ENCODE peak calls at places on chromosome 2, in eight cellular contexts. Z, F, P, X, V, I, T and S are unnamed samples.

GRCh38 chr2:177604291-177605065 is 211.9 kb downstream of the AGPS start:
- DNase-seq in Z (peak; percentile 51), F (no peak), P (no peak), X (no peak), V (peak; percentile 72), I (peak; percentile 50), T (peak; percentile 76), S (peak; percentile 71)

GRCh38 chr2:113273031-113273551 is 5.6 kb downstream of the PAX8 start:
- DNase-seq in Z (peak; percentile 53), F (peak; percentile 70), P (no peak), X (no peak), V (peak; percentile 28), I (peak; percentile 38), T (peak; percentile 28), S (peak; percentile 47)

GRCh38 chr2:169877406-169877805 is 50.2 kb downstream of the UBR3 start:
- DNase-seq in Z (peak; percentile 54), F (no peak), P (no peak), X (no peak), V (peak; percentile 59), I (peak; percentile 22), T (peak; percentile 31), S (peak; percentile 33)

GRCh38 chr2:161171595-161171929 is 11.3 kb downstream of the TANK start:
- DNase-seq in Z (no peak), F (no peak), P (no peak), X (no peak), V (peak; percentile 48), I (no peak), T (no peak), S (no peak)

GRCh38 chr2:36568533-36569246 is 29.3 kb downstream of the FEZ2 start:
- DNase-seq in Z (peak; percentile 85), F (no peak), P (no peak), X (no peak), V (no peak), I (no peak), T (no peak), S (peak; percentile 66)

GRCh38 chr2:9975805-9976447 is 24.4 kb downstream of the GRHL1 start:
- DNase-seq in Z (peak; percentile 89), F (no peak), P (no peak), X (no peak), V (peak; percentile 58), I (no peak), T (no peak), S (peak; percentile 98)

GRCh38 chr2:143176606-143177005 is 47.4 kb downstream of the ARHGAP15 start:
- DNase-seq in Z (no peak), F (no peak), P (no peak), X (no peak), V (no peak), I (no peak), T (no peak), S (no peak)

GRCh38 chr2:97654324-97654723 is 8.5 kb downstream of the COX5B start:
- DNase-seq in Z (no peak), F (no peak), P (no peak), X (no peak), V (no peak), I (no peak), T (no peak), S (no peak)

GRCh38 chr2:129396980-129397599 is 582.4 kb upstream of the RAB6C start:
- DNase-seq in Z (peak; percentile 39), F (peak; percentile 52), P (no peak), X (peak; percentile 21), V (peak; percentile 47), I (peak; percentile 43), T (peak; percentile 45), S (no peak)

GRCh38 chr2:120646994-120647393 is 88.7 kb upstream of the GLI2 start:
- DNase-seq in Z (no peak), F (no peak), P (no peak), X (no peak), V (no peak), I (no peak), T (no peak), S (no peak)

GRCh38 chr2:46373238-46373637 is 76.0 kb downstream of the EPAS1 start:
- DNase-seq in Z (no peak), F (no peak), P (no peak), X (no peak), V (no peak), I (no peak), T (no peak), S (no peak)

GRCh38 chr2:126655500-126656310 is at the start of gene GYPC:
- DNase-seq in Z (no peak), F (peak; percentile 59), P (no peak), X (no peak), V (peak; percentile 85), I (no peak), T (no peak), S (peak; percentile 82)

GRCh38 chr2:10765461-10765860 is 44.0 kb downstream of the ATP6V1C2 start:
- DNase-seq in Z (no peak), F (no peak), P (no peak), X (no peak), V (no peak), I (no peak), T (no peak), S (no peak)

GRCh38 chr2:228600265-228600664 is 418.8 kb upstream of the SPHKAP start:
- DNase-seq in Z (no peak), F (no peak), P (no peak), X (no peak), V (no peak), I (no peak), T (no peak), S (peak; percentile 88)

GRCh38 chr2:159046966-159047365 is 78.5 kb downstream of the TANC1 start:
- DNase-seq in Z (no peak), F (no peak), P (no peak), X (no peak), V (no peak), I (no peak), T (no peak), S (peak; percentile 59)

GRCh38 chr2:161124186-161124585 is 36.0 kb upstream of the TANK start:
- DNase-seq in Z (no peak), F (no peak), P (no peak), X (no peak), V (no peak), I (no peak), T (no peak), S (no peak)

GRCh38 chr2:205337307-205337706 is 345.0 kb upstream of the NRP2 start:
- DNase-seq in Z (no peak), F (no peak), P (no peak), X (no peak), V (no peak), I (no peak), T (no peak), S (no peak)

GRCh38 chr2:191894681-191895147 is 47.8 kb upstream of the CAVIN2 start:
- DNase-seq in Z (peak; percentile 27), F (no peak), P (no peak), X (no peak), V (no peak), I (no peak), T (no peak), S (peak; percentile 86)

GRCh38 chr2:189254268-189254883 is 74.8 kb upstream of the COL5A2 start:
- DNase-seq in Z (peak; percentile 54), F (no peak), P (no peak), X (no peak), V (no peak), I (peak; percentile 7), T (no peak), S (peak; percentile 71)
- TF ChIP-seq USF2 in Z (no peak), F (no peak), P (no peak), X (no peak), V (no peak), I (no peak), T (no peak), S (no peak)

GRCh38 chr2:134774074-134774742 is 55.4 kb upstream of the TMEM163 start:
- DNase-seq in Z (no peak), F (no peak), P (no peak), X (no peak), V (peak; percentile 25), I (peak; percentile 9), T (no peak), S (peak; percentile 4)

GRCh38 chr2:134774786-134775641 is 56.2 kb upstream of the TMEM163 start:
- DNase-seq in Z (no peak), F (no peak), P (no peak), X (no peak), V (peak; percentile 9), I (peak; percentile 3), T (no peak), S (no peak)

GRCh38 chr2:134777593-134777992 is 58.8 kb upstream of the TMEM163 start:
- DNase-seq in Z (no peak), F (no peak), P (no peak), X (no peak), V (no peak), I (no peak), T (no peak), S (no peak)

GRCh38 chr2:134778372-134778771 is 59.6 kb upstream of the TMEM163 start:
- DNase-seq in Z (peak; percentile 7), F (peak; percentile 58), P (no peak), X (no peak), V (peak; percentile 19), I (peak; percentile 11), T (peak; percentile 13), S (no peak)

DNA sequence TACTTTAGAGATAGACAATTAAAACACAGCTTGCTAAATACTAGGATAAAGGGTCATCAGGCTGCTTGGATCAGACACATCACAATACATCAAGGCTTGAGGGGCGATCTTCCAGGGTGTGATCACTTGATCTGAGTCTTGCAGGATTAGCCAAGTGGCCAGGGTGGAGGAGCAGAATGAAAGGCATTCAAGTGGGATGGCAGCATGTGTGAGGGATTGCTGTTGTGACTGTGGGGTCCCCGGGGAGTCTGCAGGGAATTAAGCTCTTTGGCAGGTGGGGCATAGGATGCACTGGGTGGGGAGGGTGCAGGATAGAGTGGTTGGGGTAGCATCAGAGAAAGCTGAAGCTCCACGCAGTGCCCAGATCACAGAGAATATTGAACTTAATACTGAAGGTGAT is 58.0 kb upstream of the TMEM163 start:
- DNase-seq in Z (no peak), F (no peak), P (no peak), X (no peak), V (no peak), I (no peak), T (no peak), S (no peak)
- TF ChIP-seq USF2 in Z (no peak), F (no peak), P (no peak), X (no peak), V (no peak), I (no peak), T (no peak), S (no peak)

DNA sequence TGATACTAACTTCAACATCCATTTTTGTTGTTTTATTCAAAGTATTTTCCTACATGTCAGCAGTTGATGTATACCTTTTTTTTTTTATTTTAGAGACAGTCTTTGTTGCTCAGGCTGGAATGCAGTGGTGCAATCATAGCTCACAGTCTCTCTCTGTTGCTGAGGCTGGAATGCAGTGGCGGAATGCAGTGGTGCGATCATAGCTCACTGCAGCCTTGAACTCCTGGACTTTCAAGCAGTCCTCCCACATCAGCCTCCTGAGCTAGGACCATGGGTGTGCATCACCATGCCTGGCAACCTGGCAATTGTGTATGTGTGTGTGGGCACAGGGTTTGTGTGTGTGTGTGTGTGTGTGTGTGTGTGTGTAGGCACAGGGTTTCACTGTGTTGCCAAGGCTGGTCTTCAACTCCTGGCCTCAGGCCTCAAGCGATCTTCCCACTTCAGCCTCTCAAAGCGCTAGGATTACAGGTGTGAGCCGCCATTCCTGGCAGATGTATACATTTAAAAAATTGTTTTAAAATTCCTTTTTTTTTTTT is 24.8 kb downstream of the SANBR start:
- DNase-seq in Z (peak; percentile 22), F (no peak), P (no peak), X (no peak), V (no peak), I (no peak), T (peak; percentile 95), S (peak; percentile 35)
- TF ChIP-seq USF2 in Z (no peak), F (no peak), P (no peak), X (no peak), V (no peak), I (no peak), T (no peak), S (no peak)

GRCh38 chr2:224885836-224886547 is 156.3 kb downstream of the DOCK10 start:
- DNase-seq in Z (peak; percentile 23), F (no peak), P (no peak), X (peak; percentile 37), V (no peak), I (no peak), T (no peak), S (peak; percentile 93)
- TF ChIP-seq USF2 in Z (no peak), F (no peak), P (no peak), X (no peak), V (no peak), I (no peak), T (no peak), S (no peak)